ENCODE peak calls at places on chromosomes 12 and 14, in five cellular contexts. One of them, this sample, is unnamed.
A peak's percentile ranks its signal among the peaks of the same experiment; 100 is the strongest.

GRCh38 chr12:72075401-72075800 is 136.8 kb downstream of the TPH2 start:
- DNase-seq in fibroblast of lung: no peak
- DNase-seq in lower lobe of right lung: no peak
- DNase-seq in pancreas: no peak
- DNase-seq in PC-3: no peak
- DNase-seq in this sample: no peak

GRCh38 chr12:11893998-11894397 is 176.7 kb upstream of the BCL2L14 start:
- DNase-seq in pancreas: no peak
- DNase-seq in fibroblast of lung: no peak
- DNase-seq in PC-3: no peak
- DNase-seq in lower lobe of right lung: no peak
- DNase-seq in this sample: no peak

GRCh38 chr12:106274575-106275081 is 26.8 kb upstream of the CKAP4 start:
- DNase-seq in PC-3: no peak
- DNase-seq in pancreas: peak; percentile 73
- DNase-seq in fibroblast of lung: no peak
- DNase-seq in lower lobe of right lung: no peak
- DNase-seq in this sample: no peak

GRCh38 chr14:105588236-105588860 is 62.0 kb downstream of the TMEM121 start:
- DNase-seq in lower lobe of right lung: no peak
- DNase-seq in PC-3: no peak
- DNase-seq in fibroblast of lung: no peak
- DNase-seq in pancreas: no peak
- DNase-seq in this sample: peak; percentile 54

GRCh38 chr14:51498411-51499227 is 153.1 kb upstream of the FRMD6 start:
- DNase-seq in lower lobe of right lung: no peak
- DNase-seq in PC-3: no peak
- DNase-seq in fibroblast of lung: no peak
- DNase-seq in pancreas: no peak
- DNase-seq in this sample: no peak

GRCh38 chr14:24607635-24608492 is 1.6 kb downstream of the GZMH start:
- DNase-seq in PC-3: no peak
- DNase-seq in pancreas: no peak
- DNase-seq in fibroblast of lung: no peak
- DNase-seq in lower lobe of right lung: no peak
- DNase-seq in this sample: no peak

GRCh38 chr12:27453462-27453861 is 6.9 kb downstream of the SMCO2 start:
- DNase-seq in lower lobe of right lung: no peak
- DNase-seq in fibroblast of lung: peak; percentile 28
- DNase-seq in PC-3: no peak
- DNase-seq in pancreas: no peak
- DNase-seq in this sample: no peak

GRCh38 chr12:8677362-8677761 is 14.7 kb upstream of the MFAP5 start:
- DNase-seq in fibroblast of lung: no peak
- DNase-seq in pancreas: no peak
- DNase-seq in PC-3: no peak
- DNase-seq in lower lobe of right lung: no peak
- DNase-seq in this sample: no peak

DNA sequence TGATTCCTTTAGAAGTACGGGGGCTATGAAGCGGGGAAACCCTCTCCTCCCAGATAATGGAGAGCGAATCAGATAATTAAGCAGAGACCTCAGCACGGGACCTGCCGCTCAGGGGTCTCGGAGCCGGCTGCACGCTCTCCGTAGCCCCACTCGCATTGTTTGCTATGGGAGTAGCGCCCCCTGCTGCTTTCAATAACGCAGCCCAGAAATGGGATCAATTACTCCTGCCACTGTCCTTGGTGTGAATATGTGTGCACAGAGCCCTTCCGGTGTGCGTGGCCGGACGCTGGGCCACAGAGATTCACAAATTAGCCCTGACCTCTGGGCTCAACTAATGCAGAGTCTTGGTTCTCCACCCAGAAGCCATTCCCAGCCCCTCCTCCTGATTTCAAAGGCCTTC is 76.4 kb upstream of the TMEM132C start:
- DNase-seq in lower lobe of right lung: no peak
- DNase-seq in PC-3: peak; percentile 3
- DNase-seq in fibroblast of lung: no peak
- DNase-seq in pancreas: no peak
- DNase-seq in this sample: no peak
- H3K36me3 ChIP-seq in lower lobe of right lung: no peaks in the 10 kb centered on the region
- H3K36me3 ChIP-seq in PC-3: no peaks in the 10 kb centered on the region
- H3K36me3 ChIP-seq in fibroblast of lung: no peaks in the 10 kb centered on the region
- H3K36me3 ChIP-seq in pancreas: no peaks in the 10 kb centered on the region
- H3K36me3 ChIP-seq in this sample: no peaks in the 10 kb centered on the region

DNA sequence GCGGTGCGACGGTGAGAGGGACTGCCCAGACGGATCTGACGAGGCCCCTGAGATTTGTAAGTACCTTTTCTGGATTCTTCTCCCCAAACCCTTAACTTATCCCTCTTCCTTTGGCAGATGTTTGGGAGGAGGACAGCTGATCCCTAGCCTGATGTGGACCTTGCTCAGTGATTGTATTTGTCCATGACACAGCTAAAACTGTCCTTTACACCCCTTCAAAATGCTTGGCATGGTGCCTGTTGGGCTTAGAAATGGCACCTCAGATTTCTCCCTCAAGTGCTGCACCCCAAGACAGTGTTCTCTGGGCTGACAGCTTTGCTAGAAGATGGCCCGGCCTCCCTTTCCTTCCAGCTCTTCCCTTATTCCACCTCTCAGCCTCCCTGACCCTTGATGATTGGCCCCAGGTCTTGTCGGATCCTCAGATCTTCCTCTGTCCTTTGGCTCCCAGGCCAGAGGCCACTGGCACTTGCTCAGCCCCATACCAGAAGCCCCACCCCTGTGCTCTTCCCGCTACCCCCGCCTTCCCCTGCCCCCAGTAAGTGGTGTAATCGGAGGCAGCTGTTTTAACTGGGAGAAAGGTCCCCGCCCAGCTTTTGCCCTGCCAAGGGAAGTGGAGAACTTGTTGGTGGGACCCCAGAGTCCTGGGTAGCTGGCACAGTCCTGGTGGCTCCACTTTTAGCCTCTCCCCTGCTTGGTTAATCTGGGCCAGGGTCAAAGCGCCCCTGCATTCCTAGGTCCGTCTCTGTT is 8.7 kb downstream of the LRP1-AS start:
- DNase-seq in fibroblast of lung: peak; percentile 65
- DNase-seq in PC-3: no peak
- DNase-seq in pancreas: peak; percentile 40
- DNase-seq in lower lobe of right lung: peak; percentile 85
- DNase-seq in this sample: no peak
- H3K36me3 ChIP-seq in fibroblast of lung: peaks cover 32% of the 10 kb centered on the region
- H3K36me3 ChIP-seq in PC-3: no peaks in the 10 kb centered on the region
- H3K36me3 ChIP-seq in pancreas: no peaks in the 10 kb centered on the region
- H3K36me3 ChIP-seq in lower lobe of right lung: peaks cover 37% of the 10 kb centered on the region
- H3K36me3 ChIP-seq in this sample: peaks cover 16% of the 10 kb centered on the region

GRCh38 chr12:51067771-51068170 is 15.6 kb downstream of the CSRNP2 start:
- DNase-seq in PC-3: no peak
- DNase-seq in pancreas: no peak
- DNase-seq in lower lobe of right lung: no peak
- DNase-seq in fibroblast of lung: no peak
- DNase-seq in this sample: no peak

GRCh38 chr12:51070004-51070403 is 13.4 kb downstream of the CSRNP2 start:
- DNase-seq in fibroblast of lung: peak; percentile 33
- DNase-seq in lower lobe of right lung: no peak
- DNase-seq in PC-3: no peak
- DNase-seq in pancreas: no peak
- DNase-seq in this sample: no peak

GRCh38 chr12:51067229-51067628 is 16.2 kb downstream of the CSRNP2 start:
- DNase-seq in pancreas: no peak
- DNase-seq in fibroblast of lung: no peak
- DNase-seq in PC-3: no peak
- DNase-seq in lower lobe of right lung: no peak
- DNase-seq in this sample: no peak

GRCh38 chr12:51075390-51075789 is 8.0 kb downstream of the CSRNP2 start:
- DNase-seq in pancreas: no peak
- DNase-seq in PC-3: no peak
- DNase-seq in fibroblast of lung: no peak
- DNase-seq in lower lobe of right lung: no peak
- DNase-seq in this sample: no peak

GRCh38 chr12:51071663-51072062 is 11.7 kb downstream of the CSRNP2 start:
- DNase-seq in PC-3: no peak
- DNase-seq in fibroblast of lung: no peak
- DNase-seq in pancreas: no peak
- DNase-seq in lower lobe of right lung: no peak
- DNase-seq in this sample: no peak
- H3K36me3 ChIP-seq in PC-3: peaks cover 38% of the 10 kb centered on the region
- H3K36me3 ChIP-seq in fibroblast of lung: peaks cover 4% of the 10 kb centered on the region
- H3K36me3 ChIP-seq in pancreas: no peaks in the 10 kb centered on the region
- H3K36me3 ChIP-seq in lower lobe of right lung: peaks cover 86% of the 10 kb centered on the region
- H3K36me3 ChIP-seq in this sample: peaks cover 59% of the 10 kb centered on the region

GRCh38 chr12:50685641-50686040 is 78.3 kb upstream of the ATF1 start:
- DNase-seq in pancreas: no peak
- DNase-seq in fibroblast of lung: no peak
- DNase-seq in PC-3: no peak
- DNase-seq in lower lobe of right lung: no peak
- DNase-seq in this sample: no peak
- H3K36me3 ChIP-seq in pancreas: no peaks in the 10 kb centered on the region
- H3K36me3 ChIP-seq in fibroblast of lung: no peaks in the 10 kb centered on the region
- H3K36me3 ChIP-seq in PC-3: peaks cover 42% of the 10 kb centered on the region
- H3K36me3 ChIP-seq in lower lobe of right lung: peaks cover 94% of the 10 kb centered on the region
- H3K36me3 ChIP-seq in this sample: peaks cover 63% of the 10 kb centered on the region

This sample was measured in RWPE2.